ENCODE peak calls at places on chromosomes 3 and 15, in seven cellular contexts. O is SK-N-SH, B is MM.1S, G is PC-9, K is cardiac fibroblast, L is AG04449, U is uterus. J is an unnamed sample.

GRCh38 chr3:127036209-127037020 is 53.5 kb downstream of the PLXNA1 start:
- DNase-seq in O (no peak), B (no peak), G (peak), K (no peak), L (no peak), U (no peak), J (no peak)

GRCh38 chr3:186483611-186484340 is 60.4 kb downstream of the CRYGS start:
- DNase-seq in O (no peak), B (no peak), G (no peak), K (no peak), L (no peak), U (no peak), J (no peak)

GRCh38 chr3:116929534-116930222 is 220.1 kb downstream of the TUSC7 start:
- DNase-seq in O (no peak), B (no peak), G (no peak), K (no peak), L (no peak), U (no peak), J (no peak)

GRCh38 chr3:69236808-69237707 is 114.7 kb upstream of the LMOD3 start:
- DNase-seq in O (no peak), B (peak), G (peak), K (no peak), L (no peak), U (no peak), J (no peak)

GRCh38 chr15:48352474-48353072 is 21.3 kb downstream of the DUT start:
- DNase-seq in O (peak), B (peak), G (peak), K (peak), L (no peak), U (peak), J (peak)

GRCh38 chr3:130576571-130577266 is 59.7 kb downstream of the COL6A6 start:
- DNase-seq in O (no peak), B (no peak), G (no peak), K (peak), L (peak), U (no peak), J (no peak)

GRCh38 chr15:63503739-63504246 is 600 bp upstream of the USP3 start:
- DNase-seq in O (peak), B (peak), G (peak), K (peak), L (no peak), U (peak), J (peak)

GRCh38 chr3:126948980-126949535 is 33.9 kb upstream of the PLXNA1 start:
- DNase-seq in O (no peak), B (no peak), G (no peak), K (no peak), L (no peak), U (no peak), J (no peak)

GRCh38 chr3:50237133-50237651 is 1.2 kb downstream of the GNAI2 start:
- DNase-seq in O (peak), B (no peak), G (peak), K (peak), L (no peak), U (no peak), J (peak)

GRCh38 chr3:101829066-101829830 is 20.1 kb upstream of the NFKBIZ start:
- DNase-seq in O (no peak), B (no peak), G (no peak), K (peak), L (no peak), U (peak), J (no peak)

GRCh38 chr3:38543602-38544001 is 47.5 kb downstream of the EXOG start:
- DNase-seq in O (no peak), B (no peak), G (no peak), K (peak), L (no peak), U (no peak), J (no peak)

GRCh38 chr15:55741592-55742497 is 1.1 kb downstream of the PRTG start:
- DNase-seq in O (peak), B (peak), G (peak), K (peak), L (no peak), U (no peak), J (peak)

GRCh38 chr3:13565581-13566461 is 16.9 kb downstream of the FBLN2 start:
- DNase-seq in O (peak), B (no peak), G (no peak), K (no peak), L (no peak), U (no peak), J (no peak)

GRCh38 chr3:167814441-167814951 is 79.0 kb downstream of the SERPINI1 start:
- DNase-seq in O (peak), B (no peak), G (no peak), K (peak), L (no peak), U (peak), J (no peak)

GRCh38 chr15:101054116-101054515 is 135.0 kb downstream of the LRRK1 start:
- DNase-seq in O (no peak), B (no peak), G (no peak), K (no peak), L (no peak), U (no peak), J (no peak)

GRCh38 chr15:34987182-34987488 is 952 bp downstream of the ZNF770 start:
- DNase-seq in O (peak), B (no peak), G (no peak), K (no peak), L (no peak), U (no peak), J (no peak)

GRCh38 chr3:5376761-5377160 is 189.3 kb downstream of the EDEM1 start:
- DNase-seq in O (no peak), B (peak), G (peak), K (no peak), L (no peak), U (no peak), J (no peak)

GRCh38 chr3:155352900-155353490 is 59.5 kb upstream of the STRIT1 start:
- DNase-seq in O (peak), B (peak), G (no peak), K (peak), L (no peak), U (no peak), J (no peak)

GRCh38 chr3:31295150-31295765 is 237.5 kb upstream of the STT3B start:
- DNase-seq in O (no peak), B (no peak), G (no peak), K (no peak), L (no peak), U (no peak), J (no peak)

GRCh38 chr3:191961529-191961928 is 500.6 kb downstream of the PYDC2 start:
- DNase-seq in O (no peak), B (no peak), G (no peak), K (no peak), L (no peak), U (no peak), J (no peak)

GRCh38 chr3:138921316-138922292 is 25.3 kb downstream of the FOXL2 start:
- DNase-seq in O (no peak), B (no peak), G (peak), K (peak), L (peak), U (no peak), J (peak)

GRCh38 chr3:128518587-128519490 is 25.8 kb upstream of the GATA2 start:
- DNase-seq in O (peak), B (no peak), G (no peak), K (no peak), L (no peak), U (no peak), J (peak)

GRCh38 chr3:16795601-16796000 is 89.2 kb upstream of the PLCL2 start:
- DNase-seq in O (no peak), B (no peak), G (no peak), K (no peak), L (no peak), U (no peak), J (no peak)

DNA sequence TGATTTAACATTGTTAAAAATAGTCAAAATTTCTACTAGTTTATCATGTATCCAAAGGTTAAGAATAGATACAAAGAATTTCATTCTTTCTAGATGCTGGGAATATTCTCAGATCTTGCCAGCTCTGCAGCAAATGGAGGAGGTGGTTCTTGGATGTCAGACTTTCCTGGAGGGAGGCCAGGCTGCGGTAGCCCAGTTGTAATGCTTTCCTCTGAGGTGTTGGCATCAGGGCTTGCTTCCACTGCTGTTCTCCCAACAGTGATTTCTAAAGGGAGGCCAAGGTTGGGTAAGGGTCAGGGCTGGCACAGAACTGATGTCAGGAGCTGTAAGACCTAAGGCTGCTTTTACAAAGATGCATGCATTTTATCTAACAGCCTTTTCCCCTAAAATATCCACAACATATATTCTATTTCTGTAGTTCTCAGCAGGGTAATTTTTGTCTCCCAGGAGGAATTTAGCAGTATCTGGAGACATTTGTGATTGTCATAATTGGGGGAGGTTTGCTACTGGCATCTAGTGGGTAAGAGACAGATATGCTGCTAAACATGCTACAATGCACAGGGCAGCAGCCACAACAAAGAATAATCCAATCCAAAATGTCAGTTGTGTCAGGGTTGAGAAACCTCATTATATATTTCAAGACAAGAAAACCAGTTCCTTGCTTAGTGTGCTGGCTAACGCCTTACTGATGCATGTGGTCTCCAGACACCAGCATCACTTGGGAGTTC is 42.0 kb upstream of the SPTSSB start:
- DNase-seq in O (no peak), B (peak), G (no peak), K (peak), L (no peak), U (peak), J (no peak)
- TF ChIP-seq CTCF in O (no peak), B (peak), G (no peak), K (no peak), L (no peak), U (no peak), J (no peak)

GRCh38 chr3:64685800-64686445 is 1.9 kb downstream of the ADAMTS9 start:
- DNase-seq in O (peak), B (no peak), G (peak), K (peak), L (no peak), U (peak), J (peak)

GRCh38 chr3:64685331-64685799 is 2.4 kb downstream of the ADAMTS9 start:
- DNase-seq in O (peak), B (no peak), G (no peak), K (peak), L (no peak), U (peak), J (no peak)

GRCh38 chr3:64687781-64688515 is at the start of gene ADAMTS9:
- DNase-seq in O (peak), B (no peak), G (peak), K (peak), L (no peak), U (peak), J (peak)

GRCh38 chr3:64686446-64686908 is 1.3 kb downstream of the ADAMTS9 start:
- DNase-seq in O (peak), B (peak), G (peak), K (no peak), L (no peak), U (no peak), J (peak)

DNA sequence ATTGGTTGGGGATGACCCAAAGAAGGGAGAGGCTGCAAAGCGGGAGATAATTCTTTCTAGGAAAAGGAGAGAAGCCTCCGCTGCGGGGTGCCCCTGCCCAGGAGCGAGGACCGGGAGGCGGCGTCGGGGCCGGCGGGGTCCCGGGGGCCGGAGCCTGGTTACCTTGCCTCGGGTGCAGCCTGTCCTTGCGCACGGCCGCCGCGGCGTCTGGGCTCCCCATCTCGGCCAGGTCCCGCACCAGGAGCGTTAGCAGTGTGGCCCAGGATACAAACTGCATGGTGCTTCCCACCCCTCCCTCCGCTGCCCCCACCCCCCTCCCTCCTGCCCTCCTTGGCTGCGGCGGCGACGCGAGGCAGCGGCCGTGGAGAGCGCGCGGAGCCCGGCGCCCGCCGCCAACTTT is 419 bp downstream of the ADAMTS9 start:
- DNase-seq in O (peak), B (no peak), G (no peak), K (no peak), L (no peak), U (peak), J (peak)
- H3K4me3 ChIP-seq in O (peak), B (no peak), G (peak), K (peak), L (peak), U (peak), J (peak)

GRCh38 chr3:6644070-6644929 is 216.6 kb upstream of the GRM7 start:
- DNase-seq in O (no peak), B (peak), G (no peak), K (no peak), L (no peak), U (no peak), J (peak)

DNA sequence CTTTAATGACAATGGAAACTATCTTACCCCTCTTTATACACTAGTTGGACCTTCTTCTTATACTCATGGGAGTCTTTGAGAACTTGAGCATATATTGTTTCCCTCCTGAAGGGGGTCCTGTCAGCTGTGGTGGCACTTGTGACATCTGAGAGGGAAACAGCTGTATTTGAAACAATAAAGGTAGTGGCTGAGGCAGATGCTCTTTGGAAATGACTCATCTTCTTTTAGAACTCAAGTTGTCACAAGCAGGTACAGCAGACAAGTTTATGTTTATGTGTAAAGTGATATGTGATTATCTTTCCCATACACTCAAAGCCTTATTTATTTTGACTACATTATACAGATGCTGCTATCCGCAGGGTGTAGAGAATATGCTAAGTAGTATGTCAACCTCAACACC is 220.0 kb upstream of the GRM7 start:
- DNase-seq in O (no peak), B (no peak), G (no peak), K (no peak), L (no peak), U (no peak), J (no peak)
- TF ChIP-seq CTCF in O (no peak), B (no peak), G (no peak), K (no peak), L (no peak), U (no peak), J (no peak)

GRCh38 chr3:71244153-71245051 is 339.1 kb downstream of the FOXP1 start:
- DNase-seq in O (no peak), B (no peak), G (no peak), K (peak), L (no peak), U (peak), J (no peak)

GRCh38 chr3:71245971-71246860 is 337.3 kb downstream of the FOXP1 start:
- DNase-seq in O (peak), B (no peak), G (no peak), K (no peak), L (no peak), U (no peak), J (no peak)

GRCh38 chr3:71243230-71243629 is 340.3 kb downstream of the FOXP1 start:
- DNase-seq in O (no peak), B (no peak), G (no peak), K (no peak), L (no peak), U (no peak), J (no peak)

GRCh38 chr3:71247221-71247947 is 336.1 kb downstream of the FOXP1 start:
- DNase-seq in O (peak), B (no peak), G (no peak), K (no peak), L (no peak), U (no peak), J (no peak)

DNA sequence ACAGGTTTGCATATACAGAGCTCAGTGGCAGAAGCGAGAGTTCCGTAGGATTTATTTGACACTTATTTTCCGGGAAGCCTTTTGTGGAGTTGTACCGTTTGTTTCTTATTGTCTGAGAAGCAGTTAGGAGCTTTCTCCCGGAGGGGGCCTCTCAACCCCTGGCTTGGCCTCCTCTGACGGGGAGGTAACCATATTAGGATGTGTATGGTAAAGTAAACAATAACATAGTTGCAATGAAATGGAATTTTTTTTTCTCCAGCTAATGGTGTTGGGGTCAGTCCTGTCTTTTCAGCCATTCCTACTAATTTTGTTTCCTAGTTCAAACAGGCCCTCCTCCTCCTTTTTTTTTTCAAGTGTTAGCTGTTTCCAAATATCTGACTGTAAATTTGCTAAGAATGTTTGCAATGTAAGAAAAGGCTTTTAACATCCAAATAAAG is 338.5 kb downstream of the FOXP1 start:
- DNase-seq in O (no peak), B (no peak), G (no peak), K (peak), L (peak), U (peak), J (no peak)
- H3K4me3 ChIP-seq in O (no peak), B (no peak), G (no peak), K (peak), L (peak), U (no peak), J (no peak)

DNA sequence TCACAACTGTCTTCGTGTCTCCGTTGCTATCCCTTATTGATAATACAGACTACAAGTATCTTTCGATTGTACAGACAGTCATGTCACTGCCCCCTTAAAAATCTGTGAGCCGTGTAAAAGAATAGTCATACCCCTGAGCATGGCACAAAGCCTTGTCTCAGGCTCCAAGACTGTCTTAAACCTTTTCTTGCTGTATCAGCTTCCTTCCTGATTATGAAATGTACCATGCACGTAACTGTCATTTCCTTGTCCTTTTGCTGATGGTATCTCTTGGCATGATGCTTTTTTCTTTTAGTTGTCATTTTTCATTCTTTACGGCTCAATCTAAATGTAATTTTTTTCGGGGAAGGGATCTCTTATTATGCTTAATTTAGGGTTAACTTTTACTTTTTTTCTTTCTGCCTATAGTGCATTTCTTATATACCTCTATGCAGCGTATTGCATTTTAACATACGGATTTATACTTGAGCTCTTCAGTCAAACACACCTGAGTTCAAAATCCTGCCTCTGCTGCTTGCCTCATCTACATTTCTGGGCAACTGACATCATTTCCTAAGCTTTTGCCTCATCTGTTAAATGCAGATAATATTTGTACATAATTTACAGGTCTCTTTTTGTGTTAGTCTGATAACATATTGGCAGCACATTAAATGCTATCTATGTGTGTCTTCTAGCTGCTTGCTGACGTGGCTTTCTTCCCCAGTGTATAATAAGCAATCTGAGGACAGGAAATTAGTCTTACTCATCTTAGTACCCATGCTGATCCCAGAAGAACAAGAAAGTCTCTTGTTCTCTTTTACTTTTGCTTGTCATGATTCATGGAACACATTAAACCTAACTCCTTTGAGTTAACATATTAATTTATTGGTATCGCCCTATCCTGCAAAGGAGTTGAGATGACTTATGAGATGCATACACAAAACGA is 57.3 kb downstream of the ROBO2 start:
- DNase-seq in O (no peak), B (no peak), G (no peak), K (peak), L (no peak), U (no peak), J (no peak)
- TF ChIP-seq CTCF in O (no peak), B (no peak), G (no peak), K (no peak), L (no peak), U (no peak), J (no peak)

GRCh38 chr15:74776851-74777768 is 4.8 kb upstream of the CSK start:
- DNase-seq in O (peak), B (peak), G (no peak), K (peak), L (no peak), U (no peak), J (no peak)
- H3K4me3 ChIP-seq in O (no peak), B (peak), G (no peak), K (no peak), L (no peak), U (no peak), J (no peak)

GRCh38 chr3:107574650-107575049 is 51.9 kb downstream of the BBX start:
- DNase-seq in O (peak), B (peak), G (no peak), K (peak), L (no peak), U (no peak), J (no peak)
- TF ChIP-seq CTCF in O (peak), B (peak), G (peak), K (peak), L (peak), U (peak), J (peak)

GRCh38 chr3:171811059-171811912 is 1.0 kb upstream of the PLD1 start:
- DNase-seq in O (peak), B (no peak), G (no peak), K (peak), L (peak), U (peak), J (no peak)
- H3K4me3 ChIP-seq in O (no peak), B (no peak), G (peak), K (peak), L (peak), U (no peak), J (peak)

GRCh38 chr3:119352863-119353527 is 58.8 kb downstream of the ARHGAP31 start:
- DNase-seq in O (no peak), B (no peak), G (no peak), K (peak), L (peak), U (no peak), J (no peak)
- TF ChIP-seq CTCF in O (peak), B (peak), G (peak), K (peak), L (peak), U (peak), J (peak)

J was measured in WERI-Rb-1.